ENCODE peak calls at places on chromosomes 1 and 21, in seven cellular contexts. D is A549, O is lower lobe of right lung, P is OCI-LY7, E is uterus, B is K562, H is HCT116. M is an unnamed sample.
A peak's percentile ranks its signal among the peaks of the same experiment; 100 is the strongest.

GRCh38 chr1:155205035-155205434 is 2.7 kb downstream of the THBS3 start:
- DNase-seq in D (no peak), O (no peak), P (no peak), E (no peak), B (no peak), H (no peak), M (peak; percentile 45)

GRCh38 chr1:22619808-22620207 is 16.6 kb upstream of the C1QA start:
- DNase-seq in D (no peak), O (no peak), P (no peak), E (no peak), B (no peak), H (no peak), M (no peak)

GRCh38 chr1:19262047-19262446 is 10.4 kb downstream of the MRTO4 start:
- DNase-seq in D (no peak), O (no peak), P (no peak), E (no peak), B (no peak), H (no peak), M (no peak)

GRCh38 chr1:152186556-152187285 is 27.7 kb upstream of the RPTN start:
- DNase-seq in D (no peak), O (no peak), P (no peak), E (no peak), B (no peak), H (no peak), M (no peak)

GRCh38 chr1:145751491-145752021 is 32.3 kb downstream of the CD160 start:
- DNase-seq in D (no peak), O (no peak), P (no peak), E (no peak), B (no peak), H (no peak), M (no peak)

GRCh38 chr1:185894806-185895205 is 160.6 kb downstream of the HMCN1 start:
- DNase-seq in D (no peak), O (no peak), P (no peak), E (no peak), B (no peak), H (no peak), M (no peak)

GRCh38 chr1:109785446-109786106 is 21.9 kb upstream of the EPS8L3 start:
- DNase-seq in D (no peak), O (peak; percentile 26), P (no peak), E (no peak), B (no peak), H (no peak), M (peak; percentile 9)

GRCh38 chr1:109091196-109092193 is 931 bp downstream of the TMEM167B start:
- DNase-seq in D (peak; percentile 46), O (no peak), P (no peak), E (no peak), B (peak; percentile 81), H (no peak), M (peak; percentile 51)

GRCh38 chr1:4605158-4605557 is 49.3 kb upstream of the AJAP1 start:
- DNase-seq in D (no peak), O (no peak), P (no peak), E (no peak), B (no peak), H (no peak), M (no peak)

GRCh38 chr1:163315773-163316374 is 5.9 kb upstream of the NUF2 start:
- DNase-seq in D (peak; percentile 48), O (no peak), P (peak; percentile 62), E (peak; percentile 16), B (peak; percentile 39), H (no peak), M (peak; percentile 54)

GRCh38 chr1:10815863-10816195 is 19.4 kb upstream of the CASZ1 start:
- DNase-seq in D (no peak), O (no peak), P (no peak), E (no peak), B (no peak), H (no peak), M (peak; percentile 75)

GRCh38 chr1:237879195-237879594 is 11.5 kb downstream of the ZP4 start:
- DNase-seq in D (peak; percentile 18), O (no peak), P (no peak), E (no peak), B (no peak), H (no peak), M (no peak)

GRCh38 chr21:45542667-45543370 is 579 bp upstream of the SLC19A1 start:
- DNase-seq in D (no peak), O (peak; percentile 56), P (no peak), E (peak; percentile 25), B (no peak), H (no peak), M (peak; percentile 53)

GRCh38 chr1:59367269-59368006 is 70.5 kb downstream of the FGGY start:
- DNase-seq in D (no peak), O (peak; percentile 65), P (no peak), E (peak; percentile 68), B (no peak), H (no peak), M (peak; percentile 36)

GRCh38 chr1:33866286-33866685 is 2.4 kb downstream of the HMGB4 start:
- DNase-seq in D (no peak), O (no peak), P (no peak), E (no peak), B (no peak), H (no peak), M (no peak)

GRCh38 chr1:234980224-234980656 is 148.4 kb downstream of the TOMM20 start:
- DNase-seq in D (no peak), O (no peak), P (no peak), E (no peak), B (no peak), H (no peak), M (no peak)

GRCh38 chr1:99808391-99809115 is 41.6 kb upstream of the AGL start:
- DNase-seq in D (peak; percentile 75), O (no peak), P (peak; percentile 84), E (peak; percentile 27), B (peak; percentile 86), H (peak; percentile 85), M (no peak)

GRCh38 chr21:41321211-41321907 is 4.8 kb downstream of the FAM3B start:
- DNase-seq in D (no peak), O (no peak), P (peak; percentile 95), E (no peak), B (no peak), H (no peak), M (no peak)

GRCh38 chr1:204398197-204399125 is 13.2 kb downstream of the PPP1R15B start:
- DNase-seq in D (peak; percentile 93), O (peak; percentile 75), P (peak; percentile 87), E (no peak), B (peak; percentile 87), H (peak; percentile 82), M (peak; percentile 84)

GRCh38 chr1:9385801-9386573 is 93.3 kb downstream of the SPSB1 start:
- DNase-seq in D (no peak), O (no peak), P (no peak), E (no peak), B (peak; percentile 57), H (no peak), M (no peak)

GRCh38 chr1:93675931-93676330 is 5.7 kb downstream of the BCAR3 start:
- DNase-seq in D (no peak), O (no peak), P (no peak), E (no peak), B (no peak), H (no peak), M (no peak)
- H3K4me1 ChIP-seq in D (peaks cover 94% of the 10 kb centered on the region), O (peaks cover 92% of the 10 kb centered on the region), P (peaks cover 16% of the 10 kb centered on the region), E (no peaks in the 10 kb centered on the region), B (peaks cover 24% of the 10 kb centered on the region), H (peaks cover 22% of the 10 kb centered on the region), M (peaks cover 27% of the 10 kb centered on the region)

GRCh38 chr1:3258431-3259003 is 189.5 kb downstream of the PRDM16 start:
- DNase-seq in D (no peak), O (no peak), P (no peak), E (no peak), B (no peak), H (no peak), M (no peak)
- H3K4me3 ChIP-seq in D (no peak overlapping the region), O (no peak overlapping the region), P (no peak overlapping the region), E (no peak overlapping the region), B (no peak overlapping the region), H (no peak overlapping the region), M (no peak overlapping the region)

GRCh38 chr1:66266756-66267155 is 267.2 kb upstream of the SGIP1 start:
- DNase-seq in D (no peak), O (no peak), P (no peak), E (no peak), B (no peak), H (no peak), M (no peak)

GRCh38 chr1:66265796-66266195 is 268.2 kb upstream of the SGIP1 start:
- DNase-seq in D (peak; percentile 37), O (no peak), P (no peak), E (no peak), B (no peak), H (no peak), M (no peak)

GRCh38 chr1:66266350-66266749 is 267.6 kb upstream of the SGIP1 start:
- DNase-seq in D (no peak), O (no peak), P (no peak), E (no peak), B (no peak), H (peak; percentile 66), M (no peak)

GRCh38 chr1:66269222-66269621 is 264.7 kb upstream of the SGIP1 start:
- DNase-seq in D (no peak), O (no peak), P (no peak), E (no peak), B (no peak), H (no peak), M (no peak)

GRCh38 chr1:66267211-66267940 is 266.6 kb upstream of the SGIP1 start:
- DNase-seq in D (no peak), O (no peak), P (no peak), E (no peak), B (no peak), H (no peak), M (no peak)
- H3K4me1 ChIP-seq in D (peaks cover 81% of the 10 kb centered on the region), O (peaks cover 66% of the 10 kb centered on the region), P (peaks cover 24% of the 10 kb centered on the region), E (peaks cover 5% of the 10 kb centered on the region), B (no peaks in the 10 kb centered on the region), H (peaks cover 84% of the 10 kb centered on the region), M (peaks cover 6% of the 10 kb centered on the region)

GRCh38 chr21:33025471-33026298 is at the start of gene OLIG2:
- DNase-seq in D (no peak), O (no peak), P (no peak), E (no peak), B (peak; percentile 36), H (no peak), M (no peak)

GRCh38 chr21:33028271-33028670 is 2.5 kb downstream of the OLIG2 start:
- DNase-seq in D (no peak), O (no peak), P (no peak), E (no peak), B (no peak), H (no peak), M (no peak)

GRCh38 chr21:33026299-33026858 is 644 bp downstream of the OLIG2 start:
- DNase-seq in D (no peak), O (no peak), P (no peak), E (no peak), B (no peak), H (no peak), M (no peak)

GRCh38 chr21:33027401-33028185 is 1.9 kb downstream of the OLIG2 start:
- DNase-seq in D (no peak), O (no peak), P (no peak), E (no peak), B (no peak), H (no peak), M (no peak)

DNA sequence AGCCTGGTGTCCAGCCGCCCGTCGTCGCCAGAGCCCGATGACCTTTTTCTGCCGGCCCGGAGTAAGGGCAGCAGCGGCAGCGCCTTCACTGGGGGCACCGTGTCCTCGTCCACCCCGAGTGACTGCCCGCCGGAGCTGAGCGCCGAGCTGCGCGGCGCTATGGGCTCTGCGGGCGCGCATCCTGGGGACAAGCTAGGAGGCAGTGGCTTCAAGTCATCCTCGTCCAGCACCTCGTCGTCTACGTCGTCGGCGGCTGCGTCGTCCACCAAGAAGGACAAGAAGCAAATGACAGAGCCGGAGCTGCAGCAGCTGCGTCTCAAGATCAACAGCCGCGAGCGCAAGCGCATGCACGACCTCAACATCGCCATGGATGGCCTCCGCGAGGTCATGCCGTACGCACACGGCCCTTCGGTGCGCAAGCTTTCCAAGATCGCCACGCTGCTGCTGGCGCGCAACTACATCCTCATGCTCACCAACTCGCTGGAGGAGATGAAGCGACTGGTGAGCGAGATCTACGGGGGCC is 1.2 kb downstream of the OLIG2 start:
- DNase-seq in D (peak; percentile 21), O (no peak), P (no peak), E (no peak), B (no peak), H (no peak), M (no peak)
- H3K4me3 ChIP-seq in D (no peak overlapping the region), O (no peak overlapping the region), P (no peak overlapping the region), E (no peak overlapping the region), B (no peak overlapping the region), H (no peak overlapping the region), M (no peak overlapping the region)

M was measured in mucosa of descending colon.